ENCODE peak calls at places on chromosome 20, in nine cellular contexts. One of them, this sample, is unnamed.

GRCh38 chr20:32314768-32315167 is 37.3 kb downstream of the KIF3B start:
- DNase-seq in ovary: no peak
- DNase-seq in tibial nerve: no peak
- DNase-seq in GM12865: no peak
- DNase-seq in activated B cell treated with CpG ODN at 0.5 μM for 24 hours: no peak
- DNase-seq in BE2C: peak; percentile 89
- DNase-seq in mesothelial cell of epicardium: no peak
- DNase-seq in cardiac muscle cell: no peak
- DNase-seq in coronary artery: no peak
- DNase-seq in this sample: no peak

GRCh38 chr20:21381619-21382018 is 15.7 kb downstream of the NKX2-4 start:
- DNase-seq in ovary: no peak
- DNase-seq in mesothelial cell of epicardium: no peak
- DNase-seq in activated B cell treated with CpG ODN at 0.5 μM for 24 hours: no peak
- DNase-seq in BE2C: no peak
- DNase-seq in GM12865: no peak
- DNase-seq in tibial nerve: no peak
- DNase-seq in cardiac muscle cell: no peak
- DNase-seq in coronary artery: no peak
- DNase-seq in this sample: no peak

GRCh38 chr20:6134592-6134991 is 11.8 kb upstream of the FERMT1 start:
- DNase-seq in GM12865: no peak
- DNase-seq in mesothelial cell of epicardium: no peak
- DNase-seq in ovary: no peak
- DNase-seq in BE2C: no peak
- DNase-seq in cardiac muscle cell: no peak
- DNase-seq in coronary artery: no peak
- DNase-seq in tibial nerve: no peak
- DNase-seq in activated B cell treated with CpG ODN at 0.5 μM for 24 hours: no peak
- DNase-seq in this sample: no peak

GRCh38 chr20:23290761-23291574 is 59.6 kb upstream of the NXT1 start:
- DNase-seq in BE2C: no peak
- DNase-seq in tibial nerve: no peak
- DNase-seq in activated B cell treated with CpG ODN at 0.5 μM for 24 hours: no peak
- DNase-seq in mesothelial cell of epicardium: no peak
- DNase-seq in cardiac muscle cell: no peak
- DNase-seq in ovary: no peak
- DNase-seq in coronary artery: peak; percentile 45
- DNase-seq in GM12865: no peak
- DNase-seq in this sample: no peak

GRCh38 chr20:11432407-11432806 is 485.3 kb upstream of the BTBD3 start:
- DNase-seq in activated B cell treated with CpG ODN at 0.5 μM for 24 hours: no peak
- DNase-seq in ovary: no peak
- DNase-seq in BE2C: no peak
- DNase-seq in tibial nerve: no peak
- DNase-seq in mesothelial cell of epicardium: no peak
- DNase-seq in cardiac muscle cell: no peak
- DNase-seq in GM12865: no peak
- DNase-seq in coronary artery: no peak
- DNase-seq in this sample: no peak

GRCh38 chr20:8309638-8310037 is 177.6 kb downstream of the PLCB1 start:
- DNase-seq in coronary artery: no peak
- DNase-seq in tibial nerve: no peak
- DNase-seq in GM12865: peak; percentile 2
- DNase-seq in BE2C: no peak
- DNase-seq in mesothelial cell of epicardium: no peak
- DNase-seq in activated B cell treated with CpG ODN at 0.5 μM for 24 hours: no peak
- DNase-seq in ovary: no peak
- DNase-seq in cardiac muscle cell: peak; percentile 22
- DNase-seq in this sample: no peak

GRCh38 chr20:40265872-40266533 is 423.0 kb downstream of the MAFB start:
- DNase-seq in BE2C: peak; percentile 49
- DNase-seq in ovary: no peak
- DNase-seq in mesothelial cell of epicardium: no peak
- DNase-seq in activated B cell treated with CpG ODN at 0.5 μM for 24 hours: no peak
- DNase-seq in tibial nerve: no peak
- DNase-seq in GM12865: peak; percentile 3
- DNase-seq in coronary artery: no peak
- DNase-seq in cardiac muscle cell: peak; percentile 45
- DNase-seq in this sample: no peak

GRCh38 chr20:57383447-57384347 is 7.5 kb upstream of the RBM38 start:
- DNase-seq in BE2C: no peak
- DNase-seq in activated B cell treated with CpG ODN at 0.5 μM for 24 hours: no peak
- DNase-seq in coronary artery: no peak
- DNase-seq in mesothelial cell of epicardium: no peak
- DNase-seq in tibial nerve: no peak
- DNase-seq in ovary: no peak
- DNase-seq in GM12865: no peak
- DNase-seq in cardiac muscle cell: no peak
- DNase-seq in this sample: no peak

GRCh38 chr20:22700387-22700786 is 116.0 kb upstream of the FOXA2 start:
- DNase-seq in ovary: no peak
- DNase-seq in activated B cell treated with CpG ODN at 0.5 μM for 24 hours: no peak
- DNase-seq in GM12865: no peak
- DNase-seq in BE2C: no peak
- DNase-seq in coronary artery: no peak
- DNase-seq in cardiac muscle cell: no peak
- DNase-seq in tibial nerve: no peak
- DNase-seq in mesothelial cell of epicardium: no peak
- DNase-seq in this sample: no peak

GRCh38 chr20:60210779-60211617 is 252.8 kb downstream of the CDH26 start:
- DNase-seq in tibial nerve: peak; percentile 69
- DNase-seq in coronary artery: no peak
- DNase-seq in BE2C: peak; percentile 68
- DNase-seq in mesothelial cell of epicardium: peak; percentile 81
- DNase-seq in ovary: peak; percentile 74
- DNase-seq in activated B cell treated with CpG ODN at 0.5 μM for 24 hours: no peak
- DNase-seq in cardiac muscle cell: peak; percentile 72
- DNase-seq in GM12865: peak; percentile 40
- DNase-seq in this sample: peak; percentile 82

GRCh38 chr20:57265649-57266250 is 691 bp downstream of the BMP7 start:
- DNase-seq in ovary: no peak
- DNase-seq in cardiac muscle cell: no peak
- DNase-seq in GM12865: no peak
- DNase-seq in coronary artery: no peak
- DNase-seq in mesothelial cell of epicardium: peak; percentile 53
- DNase-seq in activated B cell treated with CpG ODN at 0.5 μM for 24 hours: no peak
- DNase-seq in BE2C: no peak
- DNase-seq in tibial nerve: no peak
- DNase-seq in this sample: no peak

GRCh38 chr20:38725959-38726848 is 1.9 kb downstream of the SLC32A1 start:
- DNase-seq in coronary artery: no peak
- DNase-seq in GM12865: peak; percentile 44
- DNase-seq in BE2C: peak; percentile 90
- DNase-seq in mesothelial cell of epicardium: peak; percentile 64
- DNase-seq in activated B cell treated with CpG ODN at 0.5 μM for 24 hours: peak; percentile 34
- DNase-seq in cardiac muscle cell: peak; percentile 84
- DNase-seq in ovary: peak; percentile 46
- DNase-seq in tibial nerve: no peak
- DNase-seq in this sample: no peak

GRCh38 chr20:50628326-50628725 is 63.0 kb downstream of the RIPOR3 start:
- DNase-seq in coronary artery: no peak
- DNase-seq in GM12865: no peak
- DNase-seq in activated B cell treated with CpG ODN at 0.5 μM for 24 hours: no peak
- DNase-seq in mesothelial cell of epicardium: no peak
- DNase-seq in cardiac muscle cell: peak; percentile 28
- DNase-seq in ovary: no peak
- DNase-seq in BE2C: peak; percentile 90
- DNase-seq in tibial nerve: no peak
- DNase-seq in this sample: no peak

GRCh38 chr20:32333181-32333987 is 24.7 kb upstream of the ASXL1 start:
- DNase-seq in activated B cell treated with CpG ODN at 0.5 μM for 24 hours: no peak
- DNase-seq in GM12865: peak; percentile 88
- DNase-seq in cardiac muscle cell: no peak
- DNase-seq in tibial nerve: no peak
- DNase-seq in mesothelial cell of epicardium: no peak
- DNase-seq in BE2C: no peak
- DNase-seq in coronary artery: no peak
- DNase-seq in ovary: no peak
- DNase-seq in this sample: no peak

GRCh38 chr20:62725596-62726268 is 17.1 kb downstream of the NTSR1 start:
- DNase-seq in tibial nerve: no peak
- DNase-seq in cardiac muscle cell: no peak
- DNase-seq in BE2C: no peak
- DNase-seq in activated B cell treated with CpG ODN at 0.5 μM for 24 hours: no peak
- DNase-seq in GM12865: no peak
- DNase-seq in ovary: no peak
- DNase-seq in coronary artery: no peak
- DNase-seq in mesothelial cell of epicardium: no peak
- DNase-seq in this sample: no peak

GRCh38 chr20:36017034-36017951 is 48.9 kb downstream of the CNBD2 start:
- DNase-seq in cardiac muscle cell: no peak
- DNase-seq in coronary artery: no peak
- DNase-seq in activated B cell treated with CpG ODN at 0.5 μM for 24 hours: no peak
- DNase-seq in mesothelial cell of epicardium: peak; percentile 46
- DNase-seq in GM12865: no peak
- DNase-seq in tibial nerve: peak; percentile 45
- DNase-seq in BE2C: no peak
- DNase-seq in ovary: peak; percentile 68
- DNase-seq in this sample: no peak

GRCh38 chr20:3040086-3040485 is 3.3 kb upstream of the GNRH2 start:
- DNase-seq in BE2C: no peak
- DNase-seq in activated B cell treated with CpG ODN at 0.5 μM for 24 hours: no peak
- DNase-seq in coronary artery: no peak
- DNase-seq in mesothelial cell of epicardium: no peak
- DNase-seq in ovary: no peak
- DNase-seq in cardiac muscle cell: no peak
- DNase-seq in GM12865: no peak
- DNase-seq in tibial nerve: no peak
- DNase-seq in this sample: no peak

GRCh38 chr20:37278966-37279590 is 10.4 kb upstream of the MANBAL start:
- DNase-seq in tibial nerve: no peak
- DNase-seq in ovary: no peak
- DNase-seq in coronary artery: no peak
- DNase-seq in cardiac muscle cell: no peak
- DNase-seq in BE2C: no peak
- DNase-seq in GM12865: no peak
- DNase-seq in mesothelial cell of epicardium: peak; percentile 59
- DNase-seq in activated B cell treated with CpG ODN at 0.5 μM for 24 hours: no peak
- DNase-seq in this sample: no peak

GRCh38 chr20:44736170-44737021 is 9.3 kb upstream of the KCNK15 start:
- DNase-seq in tibial nerve: peak; percentile 68
- DNase-seq in GM12865: peak; percentile 65
- DNase-seq in cardiac muscle cell: peak; percentile 72
- DNase-seq in coronary artery: no peak
- DNase-seq in mesothelial cell of epicardium: no peak
- DNase-seq in activated B cell treated with CpG ODN at 0.5 μM for 24 hours: no peak
- DNase-seq in BE2C: peak; percentile 76
- DNase-seq in ovary: peak; percentile 58
- DNase-seq in this sample: no peak
- TF ChIP-seq CTCF in tibial nerve: no peak
- TF ChIP-seq CTCF in GM12865: no peak
- TF ChIP-seq CTCF in cardiac muscle cell: no peak
- TF ChIP-seq CTCF in coronary artery: no peak
- TF ChIP-seq CTCF in mesothelial cell of epicardium: no peak
- TF ChIP-seq CTCF in activated B cell treated with CpG ODN at 0.5 μM for 24 hours: no peak
- TF ChIP-seq CTCF in BE2C: peak; percentile 5
- TF ChIP-seq CTCF in ovary: no peak
- TF ChIP-seq CTCF in this sample: no peak

DNA sequence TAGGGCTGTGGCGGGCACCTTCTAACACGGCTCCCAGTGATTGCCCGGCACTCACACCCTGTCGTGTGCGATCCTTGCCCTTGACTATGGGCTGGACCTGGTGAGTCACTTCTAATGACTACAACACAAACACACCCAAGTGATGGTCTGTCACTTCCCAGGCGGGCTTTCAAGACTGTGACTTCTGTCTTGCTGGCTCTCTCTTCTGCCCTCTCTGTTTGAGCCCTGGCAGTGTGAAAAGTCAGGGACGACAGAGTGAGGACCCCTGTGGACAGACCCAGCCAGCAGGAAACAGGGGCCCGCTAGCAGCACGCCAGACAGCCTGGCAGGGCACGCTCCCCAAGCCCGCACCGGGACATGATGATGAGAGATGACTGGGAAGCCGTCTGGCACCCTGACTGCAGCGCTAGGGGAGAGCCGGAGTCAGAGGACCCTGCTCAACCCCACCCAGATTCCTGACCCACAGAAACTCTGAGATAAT is 43.0 kb downstream of the KIF16B start:
- DNase-seq in mesothelial cell of epicardium: no peak
- DNase-seq in coronary artery: no peak
- DNase-seq in ovary: no peak
- DNase-seq in tibial nerve: no peak
- DNase-seq in BE2C: no peak
- DNase-seq in cardiac muscle cell: no peak
- DNase-seq in GM12865: no peak
- DNase-seq in activated B cell treated with CpG ODN at 0.5 μM for 24 hours: no peak
- DNase-seq in this sample: no peak
- TF ChIP-seq CTCF in mesothelial cell of epicardium: no peak
- TF ChIP-seq CTCF in coronary artery: no peak
- TF ChIP-seq CTCF in ovary: no peak
- TF ChIP-seq CTCF in tibial nerve: no peak
- TF ChIP-seq CTCF in BE2C: no peak
- TF ChIP-seq CTCF in cardiac muscle cell: no peak
- TF ChIP-seq CTCF in GM12865: no peak
- TF ChIP-seq CTCF in activated B cell treated with CpG ODN at 0.5 μM for 24 hours: no peak
- TF ChIP-seq CTCF in this sample: no peak

DNA sequence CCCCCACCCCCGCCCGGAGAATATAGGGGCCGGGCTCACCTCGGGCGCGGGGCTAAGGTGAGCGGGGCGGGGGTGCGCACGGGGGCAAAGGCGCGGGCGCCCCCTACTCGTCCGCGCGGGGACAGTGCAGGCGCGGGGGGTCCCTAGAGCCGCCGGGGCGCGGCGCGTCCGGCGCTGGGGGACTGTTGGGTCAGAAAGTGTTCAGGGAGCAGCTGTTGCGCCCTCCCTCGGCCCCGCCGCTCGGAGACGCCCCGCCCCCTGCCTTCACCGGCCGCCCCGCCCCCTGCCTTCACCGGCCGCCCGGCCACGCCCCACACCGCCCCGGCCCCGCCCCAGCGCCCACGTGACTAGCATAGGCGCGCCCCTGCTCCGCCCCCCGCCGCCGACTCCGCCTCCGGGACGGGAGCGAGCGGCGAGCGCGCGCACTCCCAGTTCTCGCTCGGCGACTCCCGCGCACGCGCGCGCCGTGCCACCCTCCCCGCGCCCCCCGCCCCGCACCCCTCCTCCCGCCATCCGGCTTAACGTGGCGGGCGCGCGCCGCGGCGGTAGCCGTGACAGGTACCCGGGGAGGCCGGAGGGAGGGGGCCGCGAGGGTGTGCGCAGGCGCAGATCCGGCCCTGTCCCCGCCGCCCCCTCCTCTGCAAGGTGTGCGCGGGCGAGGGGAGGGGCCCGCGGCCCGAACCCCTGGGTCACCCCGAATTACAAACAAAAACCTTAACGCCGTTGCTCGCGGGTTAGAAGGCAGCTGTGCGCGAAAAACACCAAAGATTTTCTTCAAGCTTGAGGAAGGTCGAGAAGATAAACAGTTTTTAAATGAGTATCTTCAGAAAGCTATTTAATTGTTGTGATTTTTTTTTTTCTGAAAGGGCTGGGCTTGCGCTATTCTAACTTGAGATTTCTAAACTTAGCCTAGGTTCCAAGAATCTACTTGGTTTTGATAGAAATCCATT is 704 bp upstream of the ZNF217 start:
- DNase-seq in ovary: peak; percentile 99
- DNase-seq in activated B cell treated with CpG ODN at 0.5 μM for 24 hours: peak; percentile 99
- DNase-seq in BE2C: peak; percentile 99
- DNase-seq in cardiac muscle cell: peak; percentile 98
- DNase-seq in GM12865: peak; percentile 98
- DNase-seq in tibial nerve: peak; percentile 99
- DNase-seq in mesothelial cell of epicardium: peak; percentile 99
- DNase-seq in coronary artery: peak; percentile 96
- DNase-seq in this sample: peak; percentile 99
- TF ChIP-seq CTCF in ovary: peak; percentile 18
- TF ChIP-seq CTCF in activated B cell treated with CpG ODN at 0.5 μM for 24 hours: no peak
- TF ChIP-seq CTCF in BE2C: no peak
- TF ChIP-seq CTCF in cardiac muscle cell: peak; percentile 13
- TF ChIP-seq CTCF in GM12865: peak; percentile 33
- TF ChIP-seq CTCF in tibial nerve: peak; percentile 15
- TF ChIP-seq CTCF in mesothelial cell of epicardium: no peak
- TF ChIP-seq CTCF in coronary artery: no peak
- TF ChIP-seq CTCF in this sample: peak; percentile 53

GRCh38 chr20:34337982-34338756 is 24.9 kb upstream of the ITCH start:
- DNase-seq in BE2C: no peak
- DNase-seq in ovary: no peak
- DNase-seq in mesothelial cell of epicardium: no peak
- DNase-seq in GM12865: peak; percentile 79
- DNase-seq in coronary artery: no peak
- DNase-seq in tibial nerve: no peak
- DNase-seq in activated B cell treated with CpG ODN at 0.5 μM for 24 hours: no peak
- DNase-seq in cardiac muscle cell: no peak
- DNase-seq in this sample: no peak
- TF ChIP-seq CTCF in BE2C: no peak
- TF ChIP-seq CTCF in ovary: no peak
- TF ChIP-seq CTCF in mesothelial cell of epicardium: no peak
- TF ChIP-seq CTCF in GM12865: no peak
- TF ChIP-seq CTCF in coronary artery: no peak
- TF ChIP-seq CTCF in tibial nerve: no peak
- TF ChIP-seq CTCF in activated B cell treated with CpG ODN at 0.5 μM for 24 hours: no peak
- TF ChIP-seq CTCF in cardiac muscle cell: no peak
- TF ChIP-seq CTCF in this sample: no peak

This sample was measured in type B pancreatic cell.